ENCODE peak calls at places on chromosome 2, in eight cellular contexts. One of them, this sample, is unnamed.

GRCh38 chr2:70087703-70088507 is 628 bp downstream of the PCBP1 start:
- DNase-seq in stimulated activated naive CD8-positive, alpha-beta T cell treated with anti-CD3 and anti-CD28 coated beads, Interleukin-15, Interleukin-2, amounts not matched to agents 100 U/mL and 50 U/mL, for 24 hours: peak
- DNase-seq in activated T-helper 1 cell treated with anti-CD3 and anti-CD28 coated beads, Interleukin-12 subunit alpha, Interleukin-12 subunit beta, Interleukin-2, Interleukin-4 antibody, amounts not matched to agents 30 ng/mL and 10 ng/mL and 1 ng/mL, durations not matched to agents 14 hours and 24 hours and 36 hours: no peak
- DNase-seq in aorta: peak
- DNase-seq in stimulated activated CD8-positive, alpha-beta memory T cell treated with anti-CD3 and anti-CD28 coated beads, Interleukin-7, amount 100 ng/mL, for 1 hour: no peak
- DNase-seq in HFFc6: peak
- DNase-seq in iPS-NIHi11: peak
- DNase-seq in MCF 10A: peak
- DNase-seq in this sample: peak

GRCh38 chr2:11248-11941 is 34.9 kb downstream of the FAM110C start:
- DNase-seq in stimulated activated naive CD8-positive, alpha-beta T cell treated with anti-CD3 and anti-CD28 coated beads, Interleukin-15, Interleukin-2, amounts not matched to agents 100 U/mL and 50 U/mL, for 24 hours: peak
- DNase-seq in activated T-helper 1 cell treated with anti-CD3 and anti-CD28 coated beads, Interleukin-12 subunit alpha, Interleukin-12 subunit beta, Interleukin-2, Interleukin-4 antibody, amounts not matched to agents 30 ng/mL and 10 ng/mL and 1 ng/mL, durations not matched to agents 14 hours and 24 hours and 36 hours: peak
- DNase-seq in aorta: peak
- DNase-seq in stimulated activated CD8-positive, alpha-beta memory T cell treated with anti-CD3 and anti-CD28 coated beads, Interleukin-7, amount 100 ng/mL, for 1 hour: no peak
- DNase-seq in HFFc6: peak
- DNase-seq in iPS-NIHi11: peak
- DNase-seq in MCF 10A: peak
- DNase-seq in this sample: peak

GRCh38 chr2:195343540-195343939 is 313.5 kb upstream of the SLC39A10 start:
- DNase-seq in stimulated activated naive CD8-positive, alpha-beta T cell treated with anti-CD3 and anti-CD28 coated beads, Interleukin-15, Interleukin-2, amounts not matched to agents 100 U/mL and 50 U/mL, for 24 hours: no peak
- DNase-seq in activated T-helper 1 cell treated with anti-CD3 and anti-CD28 coated beads, Interleukin-12 subunit alpha, Interleukin-12 subunit beta, Interleukin-2, Interleukin-4 antibody, amounts not matched to agents 30 ng/mL and 10 ng/mL and 1 ng/mL, durations not matched to agents 14 hours and 24 hours and 36 hours: no peak
- DNase-seq in aorta: no peak
- DNase-seq in stimulated activated CD8-positive, alpha-beta memory T cell treated with anti-CD3 and anti-CD28 coated beads, Interleukin-7, amount 100 ng/mL, for 1 hour: no peak
- DNase-seq in HFFc6: no peak
- DNase-seq in iPS-NIHi11: no peak
- DNase-seq in MCF 10A: no peak
- DNase-seq in this sample: no peak

GRCh38 chr2:60867848-60868247 is 13.5 kb upstream of the REL start:
- DNase-seq in stimulated activated naive CD8-positive, alpha-beta T cell treated with anti-CD3 and anti-CD28 coated beads, Interleukin-15, Interleukin-2, amounts not matched to agents 100 U/mL and 50 U/mL, for 24 hours: no peak
- DNase-seq in activated T-helper 1 cell treated with anti-CD3 and anti-CD28 coated beads, Interleukin-12 subunit alpha, Interleukin-12 subunit beta, Interleukin-2, Interleukin-4 antibody, amounts not matched to agents 30 ng/mL and 10 ng/mL and 1 ng/mL, durations not matched to agents 14 hours and 24 hours and 36 hours: no peak
- DNase-seq in aorta: peak
- DNase-seq in stimulated activated CD8-positive, alpha-beta memory T cell treated with anti-CD3 and anti-CD28 coated beads, Interleukin-7, amount 100 ng/mL, for 1 hour: no peak
- DNase-seq in HFFc6: no peak
- DNase-seq in iPS-NIHi11: no peak
- DNase-seq in MCF 10A: no peak
- DNase-seq in this sample: no peak

GRCh38 chr2:155363349-155363888 is 664.9 kb downstream of the KCNJ3 start:
- DNase-seq in stimulated activated naive CD8-positive, alpha-beta T cell treated with anti-CD3 and anti-CD28 coated beads, Interleukin-15, Interleukin-2, amounts not matched to agents 100 U/mL and 50 U/mL, for 24 hours: no peak
- DNase-seq in activated T-helper 1 cell treated with anti-CD3 and anti-CD28 coated beads, Interleukin-12 subunit alpha, Interleukin-12 subunit beta, Interleukin-2, Interleukin-4 antibody, amounts not matched to agents 30 ng/mL and 10 ng/mL and 1 ng/mL, durations not matched to agents 14 hours and 24 hours and 36 hours: no peak
- DNase-seq in aorta: no peak
- DNase-seq in stimulated activated CD8-positive, alpha-beta memory T cell treated with anti-CD3 and anti-CD28 coated beads, Interleukin-7, amount 100 ng/mL, for 1 hour: no peak
- DNase-seq in HFFc6: no peak
- DNase-seq in iPS-NIHi11: no peak
- DNase-seq in MCF 10A: no peak
- DNase-seq in this sample: no peak

GRCh38 chr2:223319601-223320000 is 267.6 kb downstream of the KCNE4 start:
- DNase-seq in stimulated activated naive CD8-positive, alpha-beta T cell treated with anti-CD3 and anti-CD28 coated beads, Interleukin-15, Interleukin-2, amounts not matched to agents 100 U/mL and 50 U/mL, for 24 hours: no peak
- DNase-seq in activated T-helper 1 cell treated with anti-CD3 and anti-CD28 coated beads, Interleukin-12 subunit alpha, Interleukin-12 subunit beta, Interleukin-2, Interleukin-4 antibody, amounts not matched to agents 30 ng/mL and 10 ng/mL and 1 ng/mL, durations not matched to agents 14 hours and 24 hours and 36 hours: no peak
- DNase-seq in aorta: no peak
- DNase-seq in stimulated activated CD8-positive, alpha-beta memory T cell treated with anti-CD3 and anti-CD28 coated beads, Interleukin-7, amount 100 ng/mL, for 1 hour: no peak
- DNase-seq in HFFc6: no peak
- DNase-seq in iPS-NIHi11: no peak
- DNase-seq in MCF 10A: no peak
- DNase-seq in this sample: no peak

GRCh38 chr2:111094686-111095085 is 26.0 kb upstream of the BCL2L11 start:
- DNase-seq in stimulated activated naive CD8-positive, alpha-beta T cell treated with anti-CD3 and anti-CD28 coated beads, Interleukin-15, Interleukin-2, amounts not matched to agents 100 U/mL and 50 U/mL, for 24 hours: no peak
- DNase-seq in activated T-helper 1 cell treated with anti-CD3 and anti-CD28 coated beads, Interleukin-12 subunit alpha, Interleukin-12 subunit beta, Interleukin-2, Interleukin-4 antibody, amounts not matched to agents 30 ng/mL and 10 ng/mL and 1 ng/mL, durations not matched to agents 14 hours and 24 hours and 36 hours: no peak
- DNase-seq in aorta: no peak
- DNase-seq in stimulated activated CD8-positive, alpha-beta memory T cell treated with anti-CD3 and anti-CD28 coated beads, Interleukin-7, amount 100 ng/mL, for 1 hour: no peak
- DNase-seq in HFFc6: no peak
- DNase-seq in iPS-NIHi11: no peak
- DNase-seq in MCF 10A: no peak
- DNase-seq in this sample: no peak

GRCh38 chr2:20356042-20356441 is 5.4 kb upstream of the PUM2 start:
- DNase-seq in stimulated activated naive CD8-positive, alpha-beta T cell treated with anti-CD3 and anti-CD28 coated beads, Interleukin-15, Interleukin-2, amounts not matched to agents 100 U/mL and 50 U/mL, for 24 hours: no peak
- DNase-seq in activated T-helper 1 cell treated with anti-CD3 and anti-CD28 coated beads, Interleukin-12 subunit alpha, Interleukin-12 subunit beta, Interleukin-2, Interleukin-4 antibody, amounts not matched to agents 30 ng/mL and 10 ng/mL and 1 ng/mL, durations not matched to agents 14 hours and 24 hours and 36 hours: no peak
- DNase-seq in aorta: no peak
- DNase-seq in stimulated activated CD8-positive, alpha-beta memory T cell treated with anti-CD3 and anti-CD28 coated beads, Interleukin-7, amount 100 ng/mL, for 1 hour: no peak
- DNase-seq in HFFc6: peak
- DNase-seq in iPS-NIHi11: no peak
- DNase-seq in MCF 10A: peak
- DNase-seq in this sample: no peak

GRCh38 chr2:8525582-8526402 is 156.1 kb upstream of the ID2 start:
- DNase-seq in stimulated activated naive CD8-positive, alpha-beta T cell treated with anti-CD3 and anti-CD28 coated beads, Interleukin-15, Interleukin-2, amounts not matched to agents 100 U/mL and 50 U/mL, for 24 hours: no peak
- DNase-seq in activated T-helper 1 cell treated with anti-CD3 and anti-CD28 coated beads, Interleukin-12 subunit alpha, Interleukin-12 subunit beta, Interleukin-2, Interleukin-4 antibody, amounts not matched to agents 30 ng/mL and 10 ng/mL and 1 ng/mL, durations not matched to agents 14 hours and 24 hours and 36 hours: no peak
- DNase-seq in aorta: peak
- DNase-seq in stimulated activated CD8-positive, alpha-beta memory T cell treated with anti-CD3 and anti-CD28 coated beads, Interleukin-7, amount 100 ng/mL, for 1 hour: no peak
- DNase-seq in HFFc6: no peak
- DNase-seq in iPS-NIHi11: peak
- DNase-seq in MCF 10A: peak
- DNase-seq in this sample: peak

GRCh38 chr2:109173311-109174171 is 44.5 kb downstream of the SH3RF3 start:
- DNase-seq in stimulated activated naive CD8-positive, alpha-beta T cell treated with anti-CD3 and anti-CD28 coated beads, Interleukin-15, Interleukin-2, amounts not matched to agents 100 U/mL and 50 U/mL, for 24 hours: no peak
- DNase-seq in activated T-helper 1 cell treated with anti-CD3 and anti-CD28 coated beads, Interleukin-12 subunit alpha, Interleukin-12 subunit beta, Interleukin-2, Interleukin-4 antibody, amounts not matched to agents 30 ng/mL and 10 ng/mL and 1 ng/mL, durations not matched to agents 14 hours and 24 hours and 36 hours: no peak
- DNase-seq in aorta: peak
- DNase-seq in stimulated activated CD8-positive, alpha-beta memory T cell treated with anti-CD3 and anti-CD28 coated beads, Interleukin-7, amount 100 ng/mL, for 1 hour: no peak
- DNase-seq in HFFc6: peak
- DNase-seq in iPS-NIHi11: no peak
- DNase-seq in MCF 10A: peak
- DNase-seq in this sample: peak

GRCh38 chr2:198874502-198874858 is 583.3 kb downstream of the SATB2 start:
- DNase-seq in stimulated activated naive CD8-positive, alpha-beta T cell treated with anti-CD3 and anti-CD28 coated beads, Interleukin-15, Interleukin-2, amounts not matched to agents 100 U/mL and 50 U/mL, for 24 hours: no peak
- DNase-seq in activated T-helper 1 cell treated with anti-CD3 and anti-CD28 coated beads, Interleukin-12 subunit alpha, Interleukin-12 subunit beta, Interleukin-2, Interleukin-4 antibody, amounts not matched to agents 30 ng/mL and 10 ng/mL and 1 ng/mL, durations not matched to agents 14 hours and 24 hours and 36 hours: no peak
- DNase-seq in aorta: no peak
- DNase-seq in stimulated activated CD8-positive, alpha-beta memory T cell treated with anti-CD3 and anti-CD28 coated beads, Interleukin-7, amount 100 ng/mL, for 1 hour: no peak
- DNase-seq in HFFc6: no peak
- DNase-seq in iPS-NIHi11: no peak
- DNase-seq in MCF 10A: no peak
- DNase-seq in this sample: no peak

GRCh38 chr2:239758325-239758877 is 266.7 kb downstream of the NDUFA10 start:
- DNase-seq in stimulated activated naive CD8-positive, alpha-beta T cell treated with anti-CD3 and anti-CD28 coated beads, Interleukin-15, Interleukin-2, amounts not matched to agents 100 U/mL and 50 U/mL, for 24 hours: no peak
- DNase-seq in activated T-helper 1 cell treated with anti-CD3 and anti-CD28 coated beads, Interleukin-12 subunit alpha, Interleukin-12 subunit beta, Interleukin-2, Interleukin-4 antibody, amounts not matched to agents 30 ng/mL and 10 ng/mL and 1 ng/mL, durations not matched to agents 14 hours and 24 hours and 36 hours: no peak
- DNase-seq in aorta: no peak
- DNase-seq in stimulated activated CD8-positive, alpha-beta memory T cell treated with anti-CD3 and anti-CD28 coated beads, Interleukin-7, amount 100 ng/mL, for 1 hour: no peak
- DNase-seq in HFFc6: peak
- DNase-seq in iPS-NIHi11: no peak
- DNase-seq in MCF 10A: peak
- DNase-seq in this sample: no peak

GRCh38 chr2:56199492-56199891 is 15.7 kb downstream of the CCDC85A start:
- DNase-seq in stimulated activated naive CD8-positive, alpha-beta T cell treated with anti-CD3 and anti-CD28 coated beads, Interleukin-15, Interleukin-2, amounts not matched to agents 100 U/mL and 50 U/mL, for 24 hours: no peak
- DNase-seq in activated T-helper 1 cell treated with anti-CD3 and anti-CD28 coated beads, Interleukin-12 subunit alpha, Interleukin-12 subunit beta, Interleukin-2, Interleukin-4 antibody, amounts not matched to agents 30 ng/mL and 10 ng/mL and 1 ng/mL, durations not matched to agents 14 hours and 24 hours and 36 hours: no peak
- DNase-seq in aorta: no peak
- DNase-seq in stimulated activated CD8-positive, alpha-beta memory T cell treated with anti-CD3 and anti-CD28 coated beads, Interleukin-7, amount 100 ng/mL, for 1 hour: no peak
- DNase-seq in HFFc6: peak
- DNase-seq in iPS-NIHi11: no peak
- DNase-seq in MCF 10A: no peak
- DNase-seq in this sample: no peak

GRCh38 chr2:176368349-176368748 is 99.1 kb downstream of the MTX2 start:
- DNase-seq in stimulated activated naive CD8-positive, alpha-beta T cell treated with anti-CD3 and anti-CD28 coated beads, Interleukin-15, Interleukin-2, amounts not matched to agents 100 U/mL and 50 U/mL, for 24 hours: no peak
- DNase-seq in activated T-helper 1 cell treated with anti-CD3 and anti-CD28 coated beads, Interleukin-12 subunit alpha, Interleukin-12 subunit beta, Interleukin-2, Interleukin-4 antibody, amounts not matched to agents 30 ng/mL and 10 ng/mL and 1 ng/mL, durations not matched to agents 14 hours and 24 hours and 36 hours: no peak
- DNase-seq in aorta: no peak
- DNase-seq in stimulated activated CD8-positive, alpha-beta memory T cell treated with anti-CD3 and anti-CD28 coated beads, Interleukin-7, amount 100 ng/mL, for 1 hour: no peak
- DNase-seq in HFFc6: no peak
- DNase-seq in iPS-NIHi11: no peak
- DNase-seq in MCF 10A: no peak
- DNase-seq in this sample: no peak

GRCh38 chr2:180990337-180990736 is 9.9 kb downstream of the UBE2E3 start:
- DNase-seq in stimulated activated naive CD8-positive, alpha-beta T cell treated with anti-CD3 and anti-CD28 coated beads, Interleukin-15, Interleukin-2, amounts not matched to agents 100 U/mL and 50 U/mL, for 24 hours: no peak
- DNase-seq in activated T-helper 1 cell treated with anti-CD3 and anti-CD28 coated beads, Interleukin-12 subunit alpha, Interleukin-12 subunit beta, Interleukin-2, Interleukin-4 antibody, amounts not matched to agents 30 ng/mL and 10 ng/mL and 1 ng/mL, durations not matched to agents 14 hours and 24 hours and 36 hours: no peak
- DNase-seq in aorta: no peak
- DNase-seq in stimulated activated CD8-positive, alpha-beta memory T cell treated with anti-CD3 and anti-CD28 coated beads, Interleukin-7, amount 100 ng/mL, for 1 hour: no peak
- DNase-seq in HFFc6: no peak
- DNase-seq in iPS-NIHi11: no peak
- DNase-seq in MCF 10A: no peak
- DNase-seq in this sample: no peak

GRCh38 chr2:196369967-196370366 is 198.6 kb upstream of the STK17B start:
- DNase-seq in stimulated activated naive CD8-positive, alpha-beta T cell treated with anti-CD3 and anti-CD28 coated beads, Interleukin-15, Interleukin-2, amounts not matched to agents 100 U/mL and 50 U/mL, for 24 hours: no peak
- DNase-seq in activated T-helper 1 cell treated with anti-CD3 and anti-CD28 coated beads, Interleukin-12 subunit alpha, Interleukin-12 subunit beta, Interleukin-2, Interleukin-4 antibody, amounts not matched to agents 30 ng/mL and 10 ng/mL and 1 ng/mL, durations not matched to agents 14 hours and 24 hours and 36 hours: no peak
- DNase-seq in aorta: no peak
- DNase-seq in stimulated activated CD8-positive, alpha-beta memory T cell treated with anti-CD3 and anti-CD28 coated beads, Interleukin-7, amount 100 ng/mL, for 1 hour: no peak
- DNase-seq in HFFc6: no peak
- DNase-seq in iPS-NIHi11: no peak
- DNase-seq in MCF 10A: no peak
- DNase-seq in this sample: no peak

GRCh38 chr2:85584857-85585780 is 888 bp downstream of the VAMP5 start:
- DNase-seq in stimulated activated naive CD8-positive, alpha-beta T cell treated with anti-CD3 and anti-CD28 coated beads, Interleukin-15, Interleukin-2, amounts not matched to agents 100 U/mL and 50 U/mL, for 24 hours: no peak
- DNase-seq in activated T-helper 1 cell treated with anti-CD3 and anti-CD28 coated beads, Interleukin-12 subunit alpha, Interleukin-12 subunit beta, Interleukin-2, Interleukin-4 antibody, amounts not matched to agents 30 ng/mL and 10 ng/mL and 1 ng/mL, durations not matched to agents 14 hours and 24 hours and 36 hours: no peak
- DNase-seq in aorta: peak
- DNase-seq in stimulated activated CD8-positive, alpha-beta memory T cell treated with anti-CD3 and anti-CD28 coated beads, Interleukin-7, amount 100 ng/mL, for 1 hour: no peak
- DNase-seq in HFFc6: peak
- DNase-seq in iPS-NIHi11: no peak
- DNase-seq in MCF 10A: peak
- DNase-seq in this sample: no peak

GRCh38 chr2:3040819-3041218 is 336.8 kb downstream of the EIPR1 start:
- DNase-seq in stimulated activated naive CD8-positive, alpha-beta T cell treated with anti-CD3 and anti-CD28 coated beads, Interleukin-15, Interleukin-2, amounts not matched to agents 100 U/mL and 50 U/mL, for 24 hours: no peak
- DNase-seq in activated T-helper 1 cell treated with anti-CD3 and anti-CD28 coated beads, Interleukin-12 subunit alpha, Interleukin-12 subunit beta, Interleukin-2, Interleukin-4 antibody, amounts not matched to agents 30 ng/mL and 10 ng/mL and 1 ng/mL, durations not matched to agents 14 hours and 24 hours and 36 hours: no peak
- DNase-seq in aorta: no peak
- DNase-seq in stimulated activated CD8-positive, alpha-beta memory T cell treated with anti-CD3 and anti-CD28 coated beads, Interleukin-7, amount 100 ng/mL, for 1 hour: no peak
- DNase-seq in HFFc6: no peak
- DNase-seq in iPS-NIHi11: no peak
- DNase-seq in MCF 10A: no peak
- DNase-seq in this sample: no peak

GRCh38 chr2:232869138-232870001 is 694 bp upstream of the SNORC start:
- DNase-seq in stimulated activated naive CD8-positive, alpha-beta T cell treated with anti-CD3 and anti-CD28 coated beads, Interleukin-15, Interleukin-2, amounts not matched to agents 100 U/mL and 50 U/mL, for 24 hours: no peak
- DNase-seq in activated T-helper 1 cell treated with anti-CD3 and anti-CD28 coated beads, Interleukin-12 subunit alpha, Interleukin-12 subunit beta, Interleukin-2, Interleukin-4 antibody, amounts not matched to agents 30 ng/mL and 10 ng/mL and 1 ng/mL, durations not matched to agents 14 hours and 24 hours and 36 hours: no peak
- DNase-seq in aorta: no peak
- DNase-seq in stimulated activated CD8-positive, alpha-beta memory T cell treated with anti-CD3 and anti-CD28 coated beads, Interleukin-7, amount 100 ng/mL, for 1 hour: no peak
- DNase-seq in HFFc6: no peak
- DNase-seq in iPS-NIHi11: no peak
- DNase-seq in MCF 10A: no peak
- DNase-seq in this sample: no peak

GRCh38 chr2:3643371-3644245 is 14.4 kb upstream of the ALLC start:
- DNase-seq in stimulated activated naive CD8-positive, alpha-beta T cell treated with anti-CD3 and anti-CD28 coated beads, Interleukin-15, Interleukin-2, amounts not matched to agents 100 U/mL and 50 U/mL, for 24 hours: no peak
- DNase-seq in activated T-helper 1 cell treated with anti-CD3 and anti-CD28 coated beads, Interleukin-12 subunit alpha, Interleukin-12 subunit beta, Interleukin-2, Interleukin-4 antibody, amounts not matched to agents 30 ng/mL and 10 ng/mL and 1 ng/mL, durations not matched to agents 14 hours and 24 hours and 36 hours: no peak
- DNase-seq in aorta: no peak
- DNase-seq in stimulated activated CD8-positive, alpha-beta memory T cell treated with anti-CD3 and anti-CD28 coated beads, Interleukin-7, amount 100 ng/mL, for 1 hour: no peak
- DNase-seq in HFFc6: no peak
- DNase-seq in iPS-NIHi11: no peak
- DNase-seq in MCF 10A: no peak
- DNase-seq in this sample: no peak

GRCh38 chr2:238424313-238424700 is 2.4 kb upstream of the ASB1 start:
- DNase-seq in stimulated activated naive CD8-positive, alpha-beta T cell treated with anti-CD3 and anti-CD28 coated beads, Interleukin-15, Interleukin-2, amounts not matched to agents 100 U/mL and 50 U/mL, for 24 hours: no peak
- DNase-seq in activated T-helper 1 cell treated with anti-CD3 and anti-CD28 coated beads, Interleukin-12 subunit alpha, Interleukin-12 subunit beta, Interleukin-2, Interleukin-4 antibody, amounts not matched to agents 30 ng/mL and 10 ng/mL and 1 ng/mL, durations not matched to agents 14 hours and 24 hours and 36 hours: no peak
- DNase-seq in aorta: no peak
- DNase-seq in stimulated activated CD8-positive, alpha-beta memory T cell treated with anti-CD3 and anti-CD28 coated beads, Interleukin-7, amount 100 ng/mL, for 1 hour: no peak
- DNase-seq in HFFc6: no peak
- DNase-seq in iPS-NIHi11: no peak
- DNase-seq in MCF 10A: no peak
- DNase-seq in this sample: no peak

GRCh38 chr2:83587309-83587708 is 871.8 kb downstream of the SUCLG1 start:
- DNase-seq in stimulated activated naive CD8-positive, alpha-beta T cell treated with anti-CD3 and anti-CD28 coated beads, Interleukin-15, Interleukin-2, amounts not matched to agents 100 U/mL and 50 U/mL, for 24 hours: no peak
- DNase-seq in activated T-helper 1 cell treated with anti-CD3 and anti-CD28 coated beads, Interleukin-12 subunit alpha, Interleukin-12 subunit beta, Interleukin-2, Interleukin-4 antibody, amounts not matched to agents 30 ng/mL and 10 ng/mL and 1 ng/mL, durations not matched to agents 14 hours and 24 hours and 36 hours: no peak
- DNase-seq in aorta: no peak
- DNase-seq in stimulated activated CD8-positive, alpha-beta memory T cell treated with anti-CD3 and anti-CD28 coated beads, Interleukin-7, amount 100 ng/mL, for 1 hour: no peak
- DNase-seq in HFFc6: no peak
- DNase-seq in iPS-NIHi11: no peak
- DNase-seq in MCF 10A: peak
- DNase-seq in this sample: no peak